ENCODE peak calls at places on chromosome 17, in ten cellular contexts. F is fibroblast of lung; C is upper lobe of right lung; T is prostate gland; K is vagina; G is heart left ventricle; Y is CD8-positive, alpha-beta T cell; N is adrenal gland; R is PC-3; E is Peyer's patch. Z is an unnamed sample. For H3K9me3, the result is how much of the 10 kb centered on the place peaks cover.

GRCh38 chr17:39695089-39695474 is 4.8 kb upstream of the ERBB2 start:
- DNase-seq in N (no peak), K (no peak), G (no peak), E (no peak), C (peak), R (no peak), T (no peak), Y (no peak), F (no peak), Z (peak)

GRCh38 chr17:68381076-68381900 is 76.0 kb downstream of the WIPI1 start:
- DNase-seq in K (no peak), T (no peak), G (no peak), E (no peak), N (peak), C (peak), Y (no peak), R (peak), F (peak), Z (peak)

GRCh38 chr17:17072546-17072945 is 30.3 kb downstream of the MPRIP start:
- DNase-seq in N (no peak), Y (no peak), E (no peak), T (no peak), G (peak), F (no peak), R (no peak), K (no peak), C (peak), Z (peak)

GRCh38 chr17:7010523-7010922 is 1.9 kb upstream of the RNASEK start:
- DNase-seq in E (no peak), F (no peak), K (no peak), Y (no peak), N (no peak), T (no peak), C (no peak), G (no peak), R (no peak), Z (no peak)

GRCh38 chr17:9632741-9633140 is 12.6 kb upstream of the USP43 start:
- DNase-seq in G (no peak), N (no peak), Y (no peak), F (no peak), C (no peak), E (no peak), T (no peak), R (no peak), K (no peak), Z (no peak)

GRCh38 chr17:74390680-74391653 is 23.7 kb downstream of the GPR142 start:
- DNase-seq in R (no peak), E (no peak), Y (no peak), N (no peak), K (no peak), T (no peak), C (no peak), F (no peak), G (peak), Z (no peak)

GRCh38 chr17:72406501-72406900 is 285.7 kb downstream of the SOX9 start:
- DNase-seq in R (peak), F (no peak), C (no peak), K (no peak), T (no peak), Y (no peak), E (no peak), G (no peak), N (no peak), Z (no peak)

GRCh38 chr17:73747221-73748002 is 103.2 kb upstream of the SDK2 start:
- DNase-seq in K (no peak), R (no peak), G (no peak), T (no peak), C (no peak), N (no peak), Y (no peak), F (no peak), E (no peak), Z (no peak)

GRCh38 chr17:46984341-46984740 is 5.3 kb upstream of the RPRML start:
- DNase-seq in K (no peak), T (no peak), E (no peak), G (no peak), R (no peak), F (no peak), C (no peak), N (no peak), Y (no peak), Z (no peak)

GRCh38 chr17:35022536-35023063 is 40.9 kb downstream of the RFFL start:
- DNase-seq in C (peak), R (peak), K (no peak), N (peak), G (peak), E (peak), Y (peak), F (peak), T (peak), Z (peak)

GRCh38 chr17:8122391-8122922 is 1.4 kb downstream of the HES7 start:
- DNase-seq in G (no peak), E (no peak), T (no peak), N (no peak), Y (no peak), K (no peak), R (peak), C (no peak), F (peak), Z (no peak)

GRCh38 chr17:17670701-17671319 is 10.4 kb upstream of the RAI1 start:
- DNase-seq in K (no peak), C (no peak), E (no peak), G (no peak), T (no peak), Y (no peak), R (no peak), N (no peak), F (no peak), Z (no peak)

GRCh38 chr17:30414486-30414885 is 35.8 kb downstream of the CPD start:
- DNase-seq in Y (no peak), F (peak), C (no peak), G (no peak), N (no peak), R (no peak), K (no peak), T (no peak), E (no peak), Z (no peak)

GRCh38 chr17:50904522-50905459 is 38.6 kb upstream of the TOB1 start:
- DNase-seq in R (peak), E (no peak), F (peak), G (no peak), C (peak), N (no peak), Y (no peak), T (peak), K (no peak), Z (peak)

GRCh38 chr17:17060001-17060929 is 18.0 kb downstream of the MPRIP start:
- DNase-seq in N (no peak), Y (no peak), E (no peak), G (peak), F (no peak), T (no peak), K (no peak), C (peak), R (no peak), Z (no peak)

GRCh38 chr17:2094891-2095535 is 40.1 kb downstream of the HIC1 start:
- DNase-seq in F (peak), R (peak), N (peak), E (no peak), C (peak), K (no peak), Y (no peak), G (peak), T (peak), Z (peak)

GRCh38 chr17:73998246-73999220 is 204.9 kb upstream of the RPL38 start:
- DNase-seq in R (peak), F (no peak), T (peak), Y (peak), K (no peak), C (peak), G (peak), N (peak), E (peak), Z (no peak)

GRCh38 chr17:3475812-3476686 is at the start of gene ASPA:
- DNase-seq in K (no peak), Y (no peak), C (no peak), N (no peak), F (no peak), R (no peak), E (no peak), G (no peak), T (no peak), Z (no peak)

GRCh38 chr17:44353656-44354331 is 8.7 kb downstream of the GRN start:
- DNase-seq in C (peak), R (no peak), Y (no peak), E (no peak), K (no peak), F (no peak), G (peak), N (no peak), T (no peak), Z (peak)

GRCh38 chr17:68435361-68435760 is 21.9 kb downstream of the WIPI1 start:
- DNase-seq in F (no peak), G (no peak), C (no peak), Y (peak), R (no peak), T (no peak), K (no peak), E (no peak), N (no peak), Z (no peak)

GRCh38 chr17:75287221-75287620 is 2.0 kb downstream of the SLC25A19 start:
- DNase-seq in Y (no peak), N (peak), G (no peak), R (no peak), E (no peak), C (no peak), T (no peak), F (no peak), K (no peak), Z (no peak)

GRCh38 chr17:15742051-15742795 is 10.1 kb downstream of the TBC1D26 start:
- DNase-seq in N (no peak), E (no peak), K (peak), T (no peak), F (no peak), C (no peak), Y (no peak), R (no peak), G (no peak), Z (no peak)

GRCh38 chr17:32483451-32484019 is 3.3 kb upstream of the CDK5R1 start:
- DNase-seq in Y (no peak), G (peak), N (peak), T (peak), C (peak), R (peak), E (no peak), K (no peak), F (peak), Z (peak)

GRCh38 chr17:56206351-56206750 is 53.1 kb downstream of the ANKFN1 start:
- DNase-seq in C (no peak), E (no peak), F (no peak), Y (no peak), R (no peak), K (no peak), T (no peak), N (no peak), G (no peak), Z (no peak)

GRCh38 chr17:9468532-9468931 is 107.1 kb downstream of the STX8 start:
- DNase-seq in N (peak), R (no peak), C (no peak), K (no peak), F (no peak), T (no peak), G (no peak), Y (no peak), E (no peak), Z (no peak)

GRCh38 chr17:43832976-43833829 is at the start of gene MPP3:
- DNase-seq in R (peak), Y (peak), K (no peak), C (peak), N (peak), T (peak), F (peak), G (peak), E (no peak), Z (peak)

GRCh38 chr17:45019177-45019711 is 32.2 kb downstream of the DCAKD start:
- DNase-seq in Y (peak), E (no peak), N (peak), F (peak), G (peak), R (peak), T (no peak), K (no peak), C (peak), Z (no peak)

GRCh38 chr17:179721-180379 is 1.6 kb downstream of the DOC2B start:
- DNase-seq in K (no peak), G (no peak), N (no peak), E (no peak), C (no peak), R (no peak), T (no peak), F (no peak), Y (no peak), Z (no peak)

GRCh38 chr17:68357886-68358285 is 66.6 kb downstream of the ARSG start:
- DNase-seq in K (no peak), C (no peak), R (no peak), Y (no peak), N (no peak), T (no peak), E (no peak), G (no peak), F (no peak), Z (no peak)

GRCh38 chr17:73357981-73358380 is 46.2 kb upstream of the CDC42EP4 start:
- DNase-seq in F (no peak), R (no peak), T (no peak), G (no peak), Y (no peak), C (no peak), K (no peak), E (no peak), N (no peak), Z (no peak)

GRCh38 chr17:44628234-44629188 is 27.8 kb upstream of the MEIOC start:
- DNase-seq in G (peak), T (no peak), C (no peak), F (peak), R (no peak), E (peak), K (no peak), N (peak), Y (no peak), Z (peak)

GRCh38 chr17:39706921-39707337 is 7.1 kb downstream of the ERBB2 start:
- DNase-seq in N (no peak), F (no peak), R (peak), Y (no peak), T (no peak), K (no peak), G (peak), C (no peak), E (no peak), Z (peak)

GRCh38 chr17:17147821-17148220 is 58.3 kb downstream of the PLD6 start:
- DNase-seq in F (peak), T (no peak), Y (no peak), G (no peak), N (no peak), E (no peak), K (no peak), C (no peak), R (no peak), Z (no peak)

DNA sequence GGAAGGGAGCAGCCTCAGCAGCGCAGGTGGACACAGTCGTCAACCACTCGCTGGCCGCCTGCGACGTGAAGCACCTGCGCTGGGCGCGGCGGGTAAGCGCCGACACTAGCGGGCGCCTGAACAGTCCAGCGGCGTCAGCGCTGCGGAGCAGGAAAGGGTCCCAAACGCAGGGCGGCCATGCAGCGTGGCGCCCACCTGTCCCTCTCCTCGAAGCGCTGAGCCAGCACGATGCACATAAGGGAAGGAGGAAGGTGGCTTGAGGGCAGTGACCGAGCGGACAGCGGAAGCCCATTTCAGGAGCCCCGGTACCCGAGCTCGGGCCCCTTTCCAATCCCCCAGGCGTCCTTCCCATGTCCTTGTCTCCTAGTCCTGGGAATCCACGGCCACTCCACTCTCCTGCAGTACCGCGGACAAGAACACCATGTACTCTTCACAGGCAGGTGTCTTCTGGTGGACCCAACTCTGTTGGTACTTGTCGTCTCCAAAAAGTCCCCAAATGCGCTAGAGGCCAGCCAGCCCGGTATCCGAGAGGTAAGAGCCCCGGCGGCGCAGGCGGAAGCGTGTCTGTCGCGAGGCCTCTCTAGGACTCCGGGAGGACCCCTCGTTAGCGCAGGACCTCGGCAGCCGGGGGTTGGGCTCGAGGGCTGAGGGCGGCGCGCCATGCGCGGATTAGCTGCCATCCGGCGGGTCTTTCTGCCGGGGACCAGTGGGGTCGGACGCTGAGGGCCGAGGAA is 14.4 kb downstream of the ZNF232 start:
- DNase-seq in N (peak), Y (peak), C (peak), T (peak), G (peak), F (no peak), K (no peak), R (no peak), E (peak), Z (peak)
- H3K9me3 ChIP-seq in N (under half), Y (under half), C (under half), T (under half), G (under half), F (under half), K (under half), R (under half), E (under half), Z (under half)

GRCh38 chr17:78184868-78185267 is 2.0 kb downstream of the TK1 start:
- DNase-seq in E (no peak), C (no peak), K (no peak), F (no peak), R (no peak), N (no peak), T (peak), G (no peak), Y (no peak), Z (no peak)
- H3K27ac ChIP-seq in E (peak), C (no peak), K (no peak), F (no peak), R (no peak), N (no peak), T (peak), G (no peak), Y (no peak), Z (no peak)

DNA sequence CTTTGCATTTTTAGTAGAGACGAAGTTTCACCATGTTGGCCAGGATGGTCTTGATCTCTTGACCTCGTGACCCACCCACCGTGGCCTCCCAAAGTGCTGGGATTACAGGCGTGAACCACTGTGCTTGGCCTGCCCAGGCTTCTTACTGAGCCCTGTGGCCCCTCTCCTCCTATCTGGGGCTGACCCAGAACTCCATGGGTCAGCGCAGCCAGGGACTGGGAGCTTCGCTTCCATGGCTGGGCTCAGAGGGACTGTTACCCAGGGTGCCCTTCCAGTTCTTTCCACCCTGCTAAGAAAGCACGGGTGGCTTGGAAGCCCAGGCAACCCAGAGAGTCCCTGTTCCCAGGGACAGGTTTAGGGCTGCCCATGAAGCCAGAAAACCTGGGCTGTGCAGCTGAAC is 28.2 kb downstream of the SHISA6 start:
- DNase-seq in G (no peak), E (no peak), Y (no peak), N (no peak), K (peak), T (no peak), C (no peak), F (no peak), R (no peak), Z (no peak)
- H3K9me3 ChIP-seq in G (under half), E (under half), Y (under half), N (under half), K (under half), T (under half), C (under half), F (under half), R (under half), Z (under half)

DNA sequence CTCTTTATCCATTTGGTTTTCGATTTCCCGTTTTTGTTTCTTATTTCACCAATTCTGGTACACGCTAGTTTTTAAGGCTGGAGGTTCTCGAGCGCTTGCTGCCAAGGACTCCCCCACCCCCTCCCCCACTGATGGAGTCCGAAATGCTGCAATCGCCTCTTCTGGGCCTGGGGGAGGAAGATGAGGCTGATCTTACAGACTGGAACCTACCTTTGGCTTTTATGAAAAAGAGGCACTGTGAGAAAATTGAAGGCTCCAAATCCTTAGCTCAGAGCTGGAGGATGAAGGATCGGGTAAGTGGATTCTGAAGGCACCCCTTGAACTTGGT is 825 bp downstream of the RPTOR start:
- DNase-seq in Y (no peak), F (no peak), T (no peak), R (peak), N (no peak), C (no peak), G (no peak), K (no peak), E (no peak), Z (no peak)
- H3K27ac ChIP-seq in Y (peak), F (peak), T (no peak), R (peak), N (no peak), C (peak), G (peak), K (no peak), E (peak), Z (no peak)